ENCODE peak calls at places on chromosomes 7 and 10, in four cellular contexts. K is gastroesophageal sphincter; T is natural killer cell; Z is stimulated activated memory B cell treated with anti-CD40 and anti-IgM and Interleukin-4, amounts not matched to agents 10 μg/mL and 1 μg/mL and 100 μg/mL, for 72 hours. B is an unnamed sample.

GRCh38 chr7:149826344-149827088 is 11.7 kb upstream of the ZNF862 start:
- ATAC-seq in K (peak; percentile 20), T (no peak), Z (no peak), B (no peak)

GRCh38 chr7:3730271-3730670 is 429.2 kb downstream of the SDK1 start:
- ATAC-seq in K (no peak), T (no peak), Z (no peak), B (no peak)

GRCh38 chr7:84914598-84914997 is 272.3 kb downstream of the SEMA3D start:
- ATAC-seq in K (no peak), T (no peak), Z (no peak), B (peak; percentile 48)

GRCh38 chr10:5442056-5442989 is 30.0 kb downstream of the NET1 start:
- ATAC-seq in K (no peak), T (peak; percentile 66), Z (no peak), B (peak; percentile 71)

GRCh38 chr10:11813855-11814557 is 9.2 kb upstream of the PROSER2 start:
- ATAC-seq in K (no peak), T (no peak), Z (no peak), B (no peak)

GRCh38 chr10:47136866-47137265 is 163.1 kb upstream of the GDF10 start:
- ATAC-seq in K (no peak), T (no peak), Z (no peak), B (no peak)

GRCh38 chr10:127937915-127938440 is 31.1 kb downstream of the PTPRE start:
- ATAC-seq in K (no peak), T (no peak), Z (no peak), B (no peak)

GRCh38 chr7:2918406-2918805 is 74.3 kb upstream of the GNA12 start:
- ATAC-seq in K (no peak), T (no peak), Z (no peak), B (no peak)

GRCh38 chr7:83547526-83547925 is 101.4 kb downstream of the SEMA3E start:
- ATAC-seq in K (no peak), T (no peak), Z (no peak), B (peak; percentile 75)

GRCh38 chr7:2893411-2893861 is 49.3 kb upstream of the GNA12 start:
- ATAC-seq in K (no peak), T (peak; percentile 66), Z (no peak), B (no peak)

GRCh38 chr7:17976952-17977351 is 36.7 kb upstream of the SNX13 start:
- ATAC-seq in K (no peak), T (no peak), Z (no peak), B (no peak)

GRCh38 chr10:128898133-128898915 is 568.7 kb upstream of the MGMT start:
- ATAC-seq in K (peak; percentile 18), T (no peak), Z (no peak), B (no peak)

GRCh38 chr7:95396136-95397032 is at the start of gene PON3:
- ATAC-seq in K (peak; percentile 57), T (peak; percentile 79), Z (peak; percentile 54), B (no peak)

GRCh38 chr10:60970526-60970925 is 26.5 kb upstream of the RHOBTB1 start:
- ATAC-seq in K (no peak), T (no peak), Z (no peak), B (no peak)

GRCh38 chr7:100053201-100053600 is 3.6 kb downstream of the ZSCAN21 start:
- ATAC-seq in K (no peak), T (peak; percentile 20), Z (no peak), B (peak; percentile 29)

GRCh38 chr7:72493850-72494661 is 81.9 kb upstream of the CALN1 start:
- ATAC-seq in K (no peak), T (no peak), Z (no peak), B (peak; percentile 83)

GRCh38 chr7:12601302-12601869 is 30.9 kb downstream of the SCIN start:
- ATAC-seq in K (no peak), T (no peak), Z (peak; percentile 75), B (no peak)

GRCh38 chr7:37216156-37216839 is 232.4 kb downstream of the ELMO1 start:
- ATAC-seq in K (peak; percentile 70), T (no peak), Z (no peak), B (no peak)

GRCh38 chr7:116797611-116798010 is 64.8 kb upstream of the CAPZA2 start:
- ATAC-seq in K (peak; percentile 44), T (no peak), Z (no peak), B (no peak)

GRCh38 chr10:86954681-86955500 is 2.5 kb downstream of the MMRN2 start:
- ATAC-seq in K (no peak), T (no peak), Z (no peak), B (no peak)

GRCh38 chr7:116500071-116500853 is 724 bp downstream of the CAV2 start:
- ATAC-seq in K (peak; percentile 34), T (no peak), Z (peak; percentile 46), B (peak; percentile 43)

GRCh38 chr10:98062424-98062823 is 32.0 kb upstream of the CRTAC1 start:
- ATAC-seq in K (no peak), T (no peak), Z (no peak), B (no peak)

GRCh38 chr10:116756277-116756676 is 13.9 kb upstream of the HSPA12A start:
- ATAC-seq in K (peak; percentile 75), T (no peak), Z (no peak), B (no peak)

GRCh38 chr10:13658864-13659685 is 72.3 kb downstream of the PRPF18 start:
- ATAC-seq in K (peak; percentile 36), T (no peak), Z (no peak), B (no peak)

GRCh38 chr10:19929466-19930140 is 113.4 kb downstream of the PLXDC2 start:
- ATAC-seq in K (peak; percentile 73), T (no peak), Z (no peak), B (peak; percentile 86)

GRCh38 chr10:42753507-42754154 is 29.0 kb upstream of the BMS1 start:
- ATAC-seq in K (peak; percentile 39), T (no peak), Z (no peak), B (peak; percentile 39)

GRCh38 chr10:110843796-110844616 is 27.7 kb upstream of the PDCD4 start:
- ATAC-seq in K (no peak), T (no peak), Z (no peak), B (no peak)

GRCh38 chr10:97327348-97328294 is 6.9 kb downstream of the FRAT2 start:
- ATAC-seq in K (no peak), T (peak; percentile 57), Z (no peak), B (no peak)

GRCh38 chr10:116385994-116386809 is 41.4 kb upstream of the PNLIPRP3 start:
- ATAC-seq in K (no peak), T (no peak), Z (no peak), B (peak; percentile 62)

B was measured in SK-N-SH treated with all-trans-retinoic acid at 6 μM for 48 hours.